ENCODE peak calls at places on chromosomes 11 and 22, in seven cellular contexts. T is T-helper 2 cell, F is HFFc6, S is WERI-Rb-1, I is substantia nigra, L is foreskin fibroblast, A is MCF 10A. J is an unnamed sample.

GRCh38 chr22:32410459-32410858 is 1.6 kb downstream of the RTCB start:
- DNase-seq in A (no peak), T (peak), I (no peak), F (no peak), S (no peak), L (no peak), J (no peak)

GRCh38 chr11:122747358-122747757 is 90.9 kb upstream of the CRTAM start:
- DNase-seq in T (no peak), I (no peak), F (no peak), L (peak), S (no peak), A (no peak), J (no peak)

GRCh38 chr22:39995346-39996252 is 845 bp downstream of the FAM83F start:
- DNase-seq in I (no peak), L (no peak), T (no peak), F (no peak), S (peak), A (no peak), J (no peak)

GRCh38 chr11:33829430-33830141 is 55.3 kb upstream of the FBXO3 start:
- DNase-seq in L (peak), S (peak), F (peak), A (peak), I (peak), T (peak), J (peak)

GRCh38 chr11:74248469-74248868 is 63.0 kb downstream of the P4HA3 start:
- DNase-seq in L (no peak), S (no peak), F (no peak), A (no peak), I (no peak), T (no peak), J (no peak)

GRCh38 chr11:7376386-7376785 is 108.9 kb upstream of the OLFML1 start:
- DNase-seq in L (no peak), A (no peak), T (no peak), S (no peak), F (no peak), I (no peak), J (no peak)

GRCh38 chr22:31093090-31093850 is 12.2 kb downstream of the SMTN start:
- DNase-seq in L (no peak), T (no peak), A (no peak), I (peak), S (no peak), F (no peak), J (no peak)

GRCh38 chr11:72297828-72298227 is 53.9 kb upstream of the PHOX2A start:
- DNase-seq in S (no peak), T (no peak), L (no peak), F (no peak), I (no peak), A (no peak), J (no peak)

GRCh38 chr22:31611065-31611760 is 50.8 kb downstream of the PISD start:
- DNase-seq in T (no peak), S (no peak), A (no peak), I (no peak), F (no peak), L (no peak), J (no peak)

GRCh38 chr11:122271167-122271566 is 155.2 kb upstream of the BLID start:
- DNase-seq in F (no peak), A (no peak), S (peak), T (no peak), I (no peak), L (no peak), J (no peak)

GRCh38 chr11:78408619-78409018 is 9.0 kb downstream of the GAB2 start:
- DNase-seq in T (no peak), A (no peak), I (no peak), S (no peak), L (no peak), F (no peak), J (no peak)

GRCh38 chr22:39593931-39594285 is 23.4 kb downstream of the CACNA1I start:
- DNase-seq in F (no peak), T (no peak), S (no peak), I (no peak), A (no peak), L (no peak), J (no peak)

GRCh38 chr11:70763606-70764005 is 365.3 kb downstream of the CTTN start:
- DNase-seq in T (no peak), A (no peak), F (peak), L (peak), I (no peak), S (no peak), J (no peak)

GRCh38 chr22:24758164-24758799 is 16.2 kb downstream of the PIWIL3 start:
- DNase-seq in A (peak), I (no peak), L (peak), T (peak), S (peak), F (peak), J (peak)

GRCh38 chr11:42521994-42522393 is 789.8 kb upstream of the API5 start:
- DNase-seq in A (peak), S (no peak), T (no peak), I (no peak), L (no peak), F (peak), J (no peak)

GRCh38 chr11:95849087-95849825 is 59.0 kb downstream of the CEP57 start:
- DNase-seq in A (peak), I (peak), S (peak), F (peak), T (peak), L (peak), J (peak)

GRCh38 chr11:124080319-124081001 is 34.8 kb upstream of the VWA5A start:
- DNase-seq in A (peak), L (no peak), F (no peak), T (no peak), S (no peak), I (no peak), J (no peak)

GRCh38 chr11:72443016-72443415 is 8.7 kb upstream of the CLPB start:
- DNase-seq in I (no peak), T (no peak), S (no peak), A (no peak), F (no peak), L (no peak), J (no peak)

GRCh38 chr11:78425436-78425835 is 7.8 kb upstream of the GAB2 start:
- DNase-seq in T (no peak), F (no peak), S (no peak), A (no peak), L (no peak), I (no peak), J (no peak)

GRCh38 chr22:32904044-32904443 is 102.5 kb downstream of the TIMP3 start:
- DNase-seq in S (peak), L (no peak), A (peak), F (peak), T (peak), I (peak), J (peak)

GRCh38 chr11:70429428-70429705 is 31.0 kb downstream of the CTTN start:
- DNase-seq in I (no peak), L (no peak), F (no peak), S (no peak), A (no peak), T (no peak), J (no peak)

GRCh38 chr11:129444274-129444673 is 68.6 kb downstream of the BARX2 start:
- DNase-seq in T (no peak), S (no peak), F (no peak), A (no peak), I (no peak), L (no peak), J (no peak)

GRCh38 chr22:17243524-17243923 is 24.3 kb upstream of the ADA2 start:
- DNase-seq in I (no peak), T (peak), F (no peak), L (no peak), S (no peak), A (no peak), J (no peak)

GRCh38 chr11:129973809-129974208 is 28.8 kb downstream of the PRDM10 start:
- DNase-seq in A (no peak), T (no peak), F (no peak), L (no peak), I (no peak), S (no peak), J (no peak)

GRCh38 chr22:19867617-19868016 is 12.9 kb upstream of the GNB1L start:
- DNase-seq in S (no peak), T (no peak), L (no peak), F (no peak), I (no peak), A (no peak), J (no peak)

GRCh38 chr11:118914178-118914918 is 11.4 kb downstream of the BCL9L start:
- DNase-seq in S (no peak), I (peak), T (peak), A (no peak), F (no peak), L (no peak), J (no peak)